ENCODE peak calls at places on chromosomes 3 and 15, in nine cellular contexts. V is WERI-Rb-1; U is stomach; T is CD4-positive, CD25-positive, alpha-beta regulatory T cell; O is fibroblast of mammary gland; S is endodermal cell; A is left ventricle myocardium inferior; Y is brain microvascular endothelial cell; H is cardiac fibroblast. N is an unnamed sample.

GRCh38 chr15:72724028-72724427 is 38.0 kb downstream of the BBS4 start:
- DNase-seq in U (no peak), A (no peak), T (no peak), O (peak), V (no peak), Y (no peak), S (no peak), H (no peak), N (no peak)

GRCh38 chr3:58150800-58151199 is 60.0 kb downstream of the DNASE1L3 start:
- DNase-seq in U (no peak), O (peak), V (peak), S (no peak), Y (no peak), A (no peak), H (no peak), T (no peak), N (no peak)

GRCh38 chr3:48856469-48856868 is 8.8 kb upstream of the PRKAR2A start:
- DNase-seq in S (no peak), Y (no peak), H (no peak), T (no peak), O (no peak), V (peak), U (no peak), A (no peak), N (no peak)

GRCh38 chr15:69751575-69751974 is 299.0 kb downstream of the RPLP1 start:
- DNase-seq in T (no peak), V (no peak), S (no peak), U (no peak), H (no peak), Y (no peak), A (no peak), O (peak), N (no peak)

GRCh38 chr15:76320012-76320411 is 8.7 kb upstream of the ETFA start:
- DNase-seq in S (no peak), T (no peak), O (no peak), H (no peak), Y (no peak), U (no peak), A (no peak), V (no peak), N (no peak)

GRCh38 chr3:110069641-110070538 is 732.5 kb upstream of the DPPA4 start:
- DNase-seq in A (no peak), O (peak), S (no peak), Y (peak), V (no peak), U (no peak), H (peak), T (no peak), N (no peak)

GRCh38 chr3:39467394-39468107 is at the start of gene MOBP:
- DNase-seq in O (no peak), U (no peak), V (no peak), A (no peak), S (no peak), Y (no peak), H (no peak), T (no peak), N (no peak)

GRCh38 chr3:60582285-60582684 is 669.0 kb downstream of the FHIT start:
- DNase-seq in S (no peak), T (no peak), Y (no peak), A (no peak), V (no peak), U (no peak), O (peak), H (peak), N (no peak)

GRCh38 chr3:125498630-125499029 is 21.4 kb downstream of the SNX4 start:
- DNase-seq in T (no peak), Y (no peak), U (no peak), H (no peak), S (no peak), O (no peak), V (no peak), A (no peak), N (no peak)

GRCh38 chr15:40060241-40060961 is 21.4 kb upstream of the SRP14 start:
- DNase-seq in V (no peak), T (no peak), U (no peak), O (no peak), S (peak), Y (no peak), H (no peak), A (no peak), N (peak)

GRCh38 chr3:36908647-36909180 is 36.1 kb downstream of the TRANK1 start:
- DNase-seq in H (no peak), S (no peak), T (no peak), V (no peak), Y (no peak), O (no peak), U (no peak), A (no peak), N (no peak)

GRCh38 chr3:36909666-36910065 is 35.2 kb downstream of the TRANK1 start:
- DNase-seq in O (no peak), U (no peak), H (no peak), A (no peak), T (no peak), S (no peak), V (no peak), Y (no peak), N (no peak)

GRCh38 chr3:36909181-36909580 is 35.7 kb downstream of the TRANK1 start:
- DNase-seq in O (no peak), S (peak), V (no peak), Y (no peak), T (no peak), H (no peak), U (no peak), A (no peak), N (no peak)

GRCh38 chr3:36907911-36908646 is 36.8 kb downstream of the TRANK1 start:
- DNase-seq in S (peak), Y (peak), O (peak), A (peak), H (peak), V (no peak), T (peak), U (peak), N (no peak)

GRCh38 chr3:36911990-36912804 is 32.7 kb downstream of the TRANK1 start:
- DNase-seq in O (peak), T (peak), H (peak), Y (peak), S (peak), V (no peak), A (no peak), U (no peak), N (no peak)
- H3K4me3 ChIP-seq in O (no peak), T (peak), H (no peak), Y (no peak), S (no peak), V (no peak), A (no peak), U (no peak), N (no peak)

GRCh38 chr3:111324142-111324541 is 217.9 kb upstream of the CD96 start:
- DNase-seq in H (no peak), T (peak), Y (no peak), V (no peak), O (no peak), A (no peak), S (no peak), U (no peak), N (no peak)

GRCh38 chr3:111321786-111322185 is 220.2 kb upstream of the CD96 start:
- DNase-seq in H (no peak), U (no peak), Y (no peak), S (no peak), A (no peak), T (no peak), V (no peak), O (no peak), N (no peak)

GRCh38 chr3:111325160-111325707 is 216.8 kb upstream of the CD96 start:
- DNase-seq in A (no peak), U (no peak), S (no peak), V (no peak), Y (no peak), O (peak), T (no peak), H (no peak), N (no peak)

GRCh38 chr3:111326144-111326995 is 215.6 kb upstream of the CD96 start:
- DNase-seq in H (peak), O (peak), S (no peak), U (no peak), A (no peak), T (peak), Y (no peak), V (no peak), N (no peak)

DNA sequence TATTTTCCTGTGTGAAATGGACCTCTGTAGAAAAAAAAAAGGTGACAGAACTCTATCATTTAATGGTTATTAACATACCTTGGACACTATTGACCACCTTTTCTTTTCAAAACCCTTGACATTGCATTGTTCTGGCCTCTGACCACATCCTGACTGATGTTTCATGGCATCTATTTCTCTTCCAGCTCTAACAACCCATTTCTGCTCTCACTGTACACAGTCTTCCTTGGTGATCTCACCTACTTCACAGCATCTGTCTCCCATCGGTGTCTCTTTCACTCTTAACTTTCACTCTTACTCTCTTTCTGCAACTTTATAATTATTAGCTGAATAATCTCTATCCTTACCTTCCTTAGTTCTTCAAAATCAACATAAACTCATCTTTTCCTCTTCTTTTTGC is 217.4 kb upstream of the CD96 start:
- DNase-seq in A (no peak), U (no peak), V (no peak), O (no peak), Y (no peak), S (no peak), T (peak), H (no peak), N (no peak)
- H3K4me3 ChIP-seq in A (no peak), U (no peak), V (no peak), O (no peak), Y (no peak), S (no peak), T (peak), H (no peak), N (no peak)

GRCh38 chr15:74959643-74959939 is 3.0 kb upstream of the RPP25 start:
- DNase-seq in T (no peak), Y (no peak), A (no peak), H (no peak), S (no peak), U (no peak), V (no peak), O (no peak), N (no peak)
- H3K4me3 ChIP-seq in T (no peak), Y (no peak), A (peak), H (no peak), S (no peak), U (peak), V (no peak), O (no peak), N (no peak)

DNA sequence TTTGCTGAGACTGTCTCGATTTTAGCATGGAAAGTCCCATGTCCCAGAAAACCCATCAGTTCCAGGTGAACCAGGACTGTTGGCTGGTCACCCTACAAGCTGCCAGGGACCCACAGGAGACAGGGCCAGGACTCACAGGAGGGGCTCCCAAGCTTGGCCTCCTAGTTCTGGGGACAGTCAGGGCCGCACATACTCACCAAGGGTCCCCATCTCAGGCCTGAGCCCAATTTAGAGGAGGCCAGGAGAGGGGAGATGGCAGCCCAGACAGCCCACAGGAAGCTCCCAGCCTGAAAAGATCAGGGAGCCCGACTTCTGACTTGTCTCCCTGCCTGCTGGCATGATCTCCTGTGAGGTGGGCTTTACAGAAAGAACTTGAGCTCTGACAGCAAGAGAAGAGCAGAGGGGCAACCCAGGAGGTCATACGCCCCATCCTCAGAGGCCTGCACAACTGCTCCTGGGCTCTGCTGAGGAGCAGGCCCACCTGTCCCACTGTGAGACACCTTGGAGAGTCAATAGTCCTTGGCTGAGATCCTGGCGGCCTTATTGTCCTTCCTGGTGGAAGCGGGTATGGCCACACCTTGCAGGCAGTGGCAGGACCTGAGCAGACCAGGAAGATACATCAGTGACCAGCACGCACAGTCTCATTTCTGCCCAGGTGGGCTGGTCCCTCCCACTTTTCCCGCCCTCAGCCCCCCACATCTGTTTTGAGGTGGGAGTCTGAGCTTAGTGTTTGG is 2.5 kb upstream of the ISLR start:
- DNase-seq in Y (no peak), A (no peak), S (no peak), O (no peak), T (no peak), V (no peak), U (peak), H (no peak), N (peak)
- H3K4me3 ChIP-seq in Y (no peak), A (no peak), S (no peak), O (no peak), T (no peak), V (no peak), U (no peak), H (no peak), N (no peak)

GRCh38 chr3:38036906-38037305 is 2.1 kb upstream of the DLEC1 start:
- DNase-seq in U (no peak), T (no peak), A (no peak), H (no peak), V (no peak), Y (no peak), S (no peak), O (no peak), N (no peak)

GRCh38 chr3:38038447-38038911 is 529 bp upstream of the DLEC1 start:
- DNase-seq in H (peak), O (no peak), Y (no peak), A (no peak), S (no peak), U (no peak), V (no peak), T (peak), N (no peak)

GRCh38 chr3:38039101-38039898 is at the start of gene DLEC1:
- DNase-seq in O (peak), H (peak), V (peak), Y (peak), A (peak), S (peak), T (peak), U (peak), N (no peak)

GRCh38 chr3:38040400-38040799 is 1.4 kb downstream of the DLEC1 start:
- DNase-seq in O (no peak), A (no peak), H (no peak), T (no peak), S (no peak), Y (no peak), U (no peak), V (no peak), N (no peak)

DNA sequence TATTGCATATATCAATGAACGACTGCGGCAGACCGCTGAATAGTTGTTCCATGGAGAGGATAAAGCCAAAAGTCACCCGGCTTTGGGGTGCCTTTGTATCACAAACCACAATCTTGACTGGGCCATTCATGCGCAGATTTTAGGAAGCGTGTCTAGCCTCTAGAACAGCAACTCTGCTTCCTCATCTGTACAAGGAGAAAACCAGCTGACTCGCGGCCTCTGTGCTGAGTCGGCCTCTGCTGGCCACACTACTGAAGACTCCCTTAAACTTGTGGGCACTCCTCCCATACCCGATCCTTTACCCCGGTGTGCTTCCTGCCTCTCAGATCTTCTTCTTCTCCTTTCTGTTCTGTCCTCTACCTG is 872 bp downstream of the DLEC1 start:
- DNase-seq in T (peak), O (peak), H (peak), U (peak), Y (peak), A (peak), V (no peak), S (peak), N (no peak)
- H3K4me3 ChIP-seq in T (peak), O (no peak), H (no peak), U (peak), Y (peak), A (peak), V (no peak), S (peak), N (no peak)

DNA sequence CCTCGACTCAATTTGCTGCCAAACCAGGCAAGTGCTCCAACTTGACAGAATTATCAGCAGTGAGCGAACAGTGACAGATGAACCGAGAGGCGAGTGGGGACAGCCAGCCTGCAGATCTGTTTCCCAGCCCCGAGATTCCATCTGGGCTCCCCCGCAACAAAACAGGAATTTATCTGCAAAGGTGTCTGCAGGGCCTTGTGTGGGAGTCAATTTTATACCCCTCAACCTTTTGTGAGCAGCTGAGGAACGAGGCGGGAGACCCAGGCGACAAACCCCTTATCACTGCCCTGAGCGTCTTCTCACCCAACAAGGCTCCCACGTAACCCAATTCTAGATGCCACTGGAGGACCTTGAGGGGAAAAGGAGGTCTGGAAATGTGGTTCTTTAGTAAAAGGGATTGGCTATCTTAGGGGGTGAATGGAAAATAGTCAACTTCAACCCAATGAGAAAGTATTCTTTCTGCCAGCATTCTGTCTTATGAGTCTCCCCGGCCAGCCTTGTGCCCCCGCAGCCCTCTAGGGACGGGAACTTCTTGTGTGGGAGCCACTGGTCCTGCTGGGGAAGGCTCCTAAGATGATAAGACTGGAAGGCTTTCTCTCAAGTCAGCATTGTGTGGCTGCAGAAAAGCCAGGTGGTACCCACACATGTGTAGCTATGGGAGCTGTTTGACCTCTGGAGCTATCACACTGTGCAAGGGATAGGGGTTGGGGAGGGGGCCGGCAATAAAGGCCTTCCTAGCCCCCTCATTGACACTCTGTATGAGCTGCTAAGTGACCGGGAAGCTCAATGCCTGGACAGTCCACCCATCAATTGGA is 527.9 kb downstream of the SHQ1 start:
- DNase-seq in V (no peak), U (no peak), H (no peak), Y (no peak), O (no peak), T (no peak), A (no peak), S (no peak), N (no peak)
- H3K4me3 ChIP-seq in V (no peak), U (no peak), H (no peak), Y (no peak), O (no peak), T (no peak), A (no peak), S (no peak), N (no peak)